ENCODE peak calls at places on chromosomes 4 and X, in eight cellular contexts. S is fibroblast of lung, Y is aorta, B is heart right ventricle, C is Peyer's patch, K is tibial artery, N is iPS DF 6.9, E is suprapubic skin. A is an unnamed sample. For H3K36me3, the result is how much of the 10 kb centered on the place peaks cover.

GRCh38 chr4:139153411-139154133 is 23.4 kb downstream of the ELF2 start:
- DNase-seq in Y (no peak), S (no peak), E (no peak), C (no peak), B (no peak), K (no peak), N (no peak), A (no peak)

GRCh38 chrX:102651968-102652744 is 873 bp downstream of the GPRASP1 start:
- DNase-seq in N (no peak), Y (peak), E (no peak), K (peak), B (peak), S (peak), C (no peak), A (no peak)

GRCh38 chr4:47413515-47413914 is 50.0 kb downstream of the COMMD8 start:
- DNase-seq in C (no peak), N (no peak), E (no peak), B (no peak), K (no peak), Y (no peak), S (no peak), A (no peak)

GRCh38 chrX:3743821-3744439 is 30.5 kb upstream of the PRKX start:
- DNase-seq in C (no peak), S (no peak), K (no peak), N (no peak), B (no peak), E (no peak), Y (no peak), A (no peak)

GRCh38 chrX:15404712-15405111 is 20.5 kb upstream of the VEGFD start:
- DNase-seq in B (peak), Y (no peak), K (peak), C (no peak), E (no peak), N (no peak), S (peak), A (no peak)

GRCh38 chrX:101986571-101986970 is 54.7 kb upstream of the ZMAT1 start:
- DNase-seq in C (no peak), K (no peak), E (no peak), S (no peak), Y (no peak), B (no peak), N (no peak), A (no peak)

GRCh38 chrX:477441-478012 is 90.8 kb upstream of the PPP2R3B start:
- DNase-seq in C (no peak), Y (no peak), K (no peak), E (peak), N (no peak), B (no peak), S (no peak), A (peak)

GRCh38 chr4:56657818-56658217 is 23.3 kb downstream of the HOPX start:
- DNase-seq in S (no peak), N (no peak), K (no peak), E (no peak), B (no peak), Y (no peak), C (no peak), A (no peak)

GRCh38 chrX:50680990-50681389 is 133.0 kb downstream of the SHROOM4 start:
- DNase-seq in E (no peak), C (no peak), N (no peak), S (no peak), Y (no peak), K (no peak), B (no peak), A (no peak)

GRCh38 chr4:30153427-30153826 is 566.7 kb upstream of the PCDH7 start:
- DNase-seq in Y (no peak), S (no peak), N (no peak), E (no peak), B (no peak), K (no peak), C (no peak), A (peak)

GRCh38 chr4:181138116-181138515 is 1105.1 kb upstream of the TENM3 start:
- DNase-seq in B (no peak), E (no peak), C (no peak), K (no peak), N (no peak), S (no peak), Y (no peak), A (no peak)

GRCh38 chr4:150310159-150310895 is 232.1 kb downstream of the DCLK2 start:
- DNase-seq in B (no peak), E (no peak), N (no peak), Y (no peak), K (no peak), S (no peak), C (no peak), A (no peak)

GRCh38 chr4:65665951-65666523 is 4.3 kb downstream of the EPHA5 start:
- DNase-seq in N (no peak), K (no peak), C (no peak), B (no peak), S (no peak), E (no peak), Y (no peak), A (no peak)

GRCh38 chr4:114180481-114180880 is 201.0 kb upstream of the ARSJ start:
- DNase-seq in K (peak), S (peak), C (no peak), N (peak), E (no peak), B (peak), Y (peak), A (no peak)

GRCh38 chr4:18285357-18285756 is 263.8 kb upstream of the LCORL start:
- DNase-seq in C (no peak), B (no peak), E (no peak), S (no peak), N (no peak), Y (no peak), K (no peak), A (no peak)

GRCh38 chr4:16199132-16199531 is 27.1 kb downstream of the TAPT1 start:
- DNase-seq in K (no peak), S (peak), B (no peak), N (no peak), C (no peak), E (no peak), Y (no peak), A (no peak)

GRCh38 chrX:129634541-129634940 is 20.2 kb downstream of the APLN start:
- DNase-seq in B (no peak), S (no peak), Y (no peak), E (no peak), C (no peak), K (no peak), N (no peak), A (no peak)

GRCh38 chrX:24506082-24506481 is 41.0 kb downstream of the PDK3 start:
- DNase-seq in B (no peak), Y (no peak), N (no peak), K (no peak), C (no peak), S (no peak), E (no peak), A (no peak)

GRCh38 chr4:77095101-77095826 is 19.5 kb upstream of the CCNI start:
- DNase-seq in S (peak), C (peak), E (peak), N (peak), Y (peak), K (peak), B (peak), A (peak)

GRCh38 chrX:15292861-15293260 is 22.6 kb downstream of the ASB11 start:
- DNase-seq in N (no peak), Y (no peak), S (no peak), C (no peak), K (no peak), B (no peak), E (no peak), A (no peak)

GRCh38 chr4:76950052-76950845 is 697 bp downstream of the SEPTIN11 start:
- DNase-seq in C (peak), B (peak), E (peak), Y (peak), N (no peak), S (peak), K (peak), A (peak)

GRCh38 chr4:107349732-107350131 is 313.6 kb upstream of the DKK2 start:
- DNase-seq in B (no peak), S (no peak), N (no peak), K (no peak), Y (no peak), C (no peak), E (no peak), A (no peak)

GRCh38 chr4:80082693-80083092 is 9.7 kb upstream of the ANTXR2 start:
- DNase-seq in E (no peak), S (no peak), C (no peak), N (no peak), B (no peak), Y (no peak), K (no peak), A (no peak)

GRCh38 chr4:98181815-98182214 is 38.5 kb upstream of the STPG2 start:
- DNase-seq in K (no peak), E (no peak), C (no peak), B (no peak), Y (no peak), S (peak), N (no peak), A (no peak)

DNA sequence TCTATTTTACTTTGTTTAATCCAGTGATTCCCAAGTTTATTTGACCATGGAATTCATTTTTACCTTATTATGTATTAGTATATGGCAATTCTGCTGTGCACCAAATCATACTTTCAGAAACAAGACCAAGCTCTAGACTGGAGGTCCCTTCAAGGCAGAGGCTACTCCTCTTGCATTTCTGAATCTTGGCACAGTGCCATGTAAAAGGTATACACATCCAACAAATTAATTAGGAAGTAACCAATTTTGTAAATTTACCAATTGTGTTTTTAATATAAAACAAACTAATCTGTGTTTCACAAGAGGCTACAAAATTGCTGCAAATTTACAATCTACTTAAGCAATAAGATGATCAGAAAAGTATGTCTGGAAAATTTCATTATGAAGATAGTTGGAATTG is 712.2 kb upstream of the HS3ST1 start:
- DNase-seq in N (no peak), S (no peak), E (no peak), Y (no peak), B (no peak), K (no peak), C (no peak), A (no peak)
- H3K36me3 ChIP-seq in N (under half), S (under half), E (under half), Y (under half), B (under half), K (under half), C (under half), A (under half)

DNA sequence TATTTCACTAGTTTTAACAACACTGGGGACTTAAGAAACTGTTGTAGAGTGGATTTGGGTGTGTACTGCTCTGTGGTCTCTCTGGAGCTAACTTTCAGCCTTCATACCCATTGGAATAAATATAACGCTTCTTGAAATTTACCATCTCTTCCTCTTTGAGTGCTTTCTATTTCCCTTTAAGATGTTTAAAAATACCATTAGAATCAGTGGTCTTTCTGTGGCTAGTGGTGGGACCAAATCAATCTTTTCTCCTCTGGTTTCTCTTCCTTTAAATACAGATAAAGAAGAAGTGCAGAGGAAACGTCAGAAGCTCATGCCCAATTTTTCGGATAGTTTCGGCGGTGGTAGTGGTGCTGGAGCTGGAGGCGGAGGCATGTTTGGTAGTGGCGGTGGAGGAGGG is 92.0 kb downstream of the NFKB1 start:
- DNase-seq in B (no peak), S (no peak), E (no peak), K (no peak), C (no peak), Y (no peak), N (no peak), A (no peak)
- H3K36me3 ChIP-seq in B (under half), S (under half), E (half or more), K (half or more), C (under half), Y (under half), N (under half), A (under half)

DNA sequence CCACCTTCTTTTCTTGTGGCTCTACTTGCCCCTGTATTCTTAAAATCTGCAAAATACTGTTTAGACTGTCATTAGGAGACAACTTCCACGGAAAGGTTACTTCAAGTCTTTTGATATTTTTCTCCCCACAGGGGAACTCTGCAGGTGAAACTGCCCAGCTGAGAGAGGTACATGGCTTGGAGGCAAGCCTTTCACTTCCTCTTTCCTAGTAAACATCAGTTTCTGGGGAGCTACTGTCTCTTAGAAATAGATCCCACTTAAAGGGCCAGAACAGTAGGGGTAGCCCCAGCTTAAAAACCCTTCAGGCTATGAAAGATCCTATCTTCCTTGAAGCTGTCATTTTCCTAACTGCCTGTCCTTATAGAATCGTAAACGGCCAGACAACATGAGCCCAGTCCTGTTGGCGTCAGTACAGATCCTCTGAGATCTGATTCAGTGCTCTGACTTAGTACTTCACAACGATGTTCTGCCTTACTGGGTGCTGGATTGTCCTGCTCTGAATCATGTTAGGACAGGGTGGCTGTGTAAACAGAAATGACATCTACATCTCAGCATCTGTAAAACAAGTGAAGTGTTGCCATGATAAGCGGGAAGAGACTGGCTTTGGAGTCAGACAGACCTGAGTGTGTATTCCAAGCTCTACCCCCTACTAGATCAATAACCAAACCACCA is 102.1 kb downstream of the ITIH6 start:
- DNase-seq in N (no peak), B (no peak), S (no peak), Y (no peak), C (no peak), K (no peak), E (no peak), A (no peak)
- H3K36me3 ChIP-seq in N (under half), B (under half), S (under half), Y (under half), C (under half), K (under half), E (under half), A (under half)

GRCh38 chrX:74277320-74277719 is 26.7 kb upstream of the ZCCHC13 start:
- DNase-seq in B (no peak), K (no peak), Y (no peak), N (no peak), S (no peak), E (no peak), C (no peak), A (no peak)

GRCh38 chrX:74272230-74272629 is 31.8 kb upstream of the ZCCHC13 start:
- DNase-seq in K (no peak), B (no peak), Y (no peak), E (no peak), C (no peak), N (no peak), S (no peak), A (no peak)

GRCh38 chrX:74280759-74281158 is 23.2 kb upstream of the ZCCHC13 start:
- DNase-seq in N (no peak), S (no peak), K (no peak), C (no peak), Y (no peak), B (no peak), E (no peak), A (no peak)

GRCh38 chrX:74277846-74278245 is 26.1 kb upstream of the ZCCHC13 start:
- DNase-seq in E (no peak), C (no peak), B (no peak), N (no peak), Y (no peak), K (no peak), S (no peak), A (no peak)
- H3K36me3 ChIP-seq in E (half or more), C (half or more), B (under half), N (under half), Y (under half), K (under half), S (under half), A (half or more)

GRCh38 chrX:21972046-21972445 is 31.5 kb downstream of the SMS start:
- DNase-seq in B (no peak), E (no peak), N (no peak), K (no peak), C (no peak), Y (no peak), S (no peak), A (no peak)
- H3K36me3 ChIP-seq in B (under half), E (under half), N (under half), K (under half), C (under half), Y (under half), S (under half), A (half or more)

DNA sequence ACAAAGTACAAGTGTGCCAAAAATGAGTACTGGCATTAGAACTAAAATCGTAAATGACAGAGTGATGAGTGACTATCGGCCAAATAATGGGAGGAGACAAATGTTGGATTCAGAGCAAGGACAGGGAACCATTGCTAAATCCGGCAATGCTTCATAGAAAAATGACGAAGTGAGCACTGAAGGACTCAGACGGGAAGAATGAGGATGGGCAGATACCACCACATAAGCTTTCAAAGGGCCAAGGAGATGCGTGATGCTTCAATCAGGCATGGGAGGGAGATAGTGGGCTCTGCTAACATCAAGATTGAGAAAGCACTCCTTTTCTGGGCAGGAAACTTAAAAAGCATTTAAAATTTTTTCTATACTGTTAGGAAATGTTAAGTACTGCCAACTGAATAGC is 21.6 kb downstream of the RBBP7 start:
- DNase-seq in N (no peak), S (peak), C (no peak), K (no peak), B (no peak), E (no peak), Y (no peak), A (no peak)
- H3K36me3 ChIP-seq in N (under half), S (under half), C (under half), K (under half), B (under half), E (under half), Y (under half), A (half or more)

GRCh38 chr4:159171287-159171686 is 68.4 kb downstream of the RAPGEF2 start:
- DNase-seq in N (no peak), S (no peak), Y (no peak), E (no peak), C (no peak), B (no peak), K (no peak), A (no peak)
- H3K36me3 ChIP-seq in N (under half), S (under half), Y (under half), E (under half), C (under half), B (under half), K (under half), A (under half)

GRCh38 chr4:41678951-41679350 is 69.6 kb downstream of the PHOX2B start:
- DNase-seq in K (no peak), C (no peak), N (no peak), Y (no peak), B (no peak), S (no peak), E (no peak), A (no peak)

GRCh38 chr4:41679991-41680390 is 68.5 kb downstream of the PHOX2B start:
- DNase-seq in S (no peak), B (no peak), N (no peak), Y (no peak), K (no peak), C (no peak), E (no peak), A (no peak)

GRCh38 chr4:41686893-41687292 is 61.6 kb downstream of the PHOX2B start:
- DNase-seq in S (no peak), N (no peak), C (no peak), B (no peak), E (no peak), Y (no peak), K (no peak), A (no peak)

GRCh38 chr4:41681054-41681453 is 67.5 kb downstream of the PHOX2B start:
- DNase-seq in Y (no peak), B (peak), C (no peak), S (no peak), K (no peak), E (no peak), N (no peak), A (no peak)

GRCh38 chr4:41683321-41683720 is 65.2 kb downstream of the PHOX2B start:
- DNase-seq in S (no peak), K (no peak), C (no peak), E (no peak), N (no peak), B (no peak), Y (no peak), A (no peak)
- H3K36me3 ChIP-seq in S (under half), K (half or more), C (under half), E (half or more), N (under half), B (under half), Y (under half), A (half or more)

GRCh38 chr4:155735506-155735905 is 23.3 kb upstream of the GUCY1B1 start:
- DNase-seq in C (no peak), Y (no peak), K (no peak), N (no peak), S (peak), E (no peak), B (no peak), A (no peak)
- H3K36me3 ChIP-seq in C (under half), Y (under half), K (under half), N (under half), S (under half), E (under half), B (under half), A (under half)

A was measured in RWPE2.